ENCODE peak calls at places on chromosomes 1 and 21, in four cellular contexts. T is WTC11, M is H1, Q is K562. V is an unnamed sample.

GRCh38 chr1:94974224-94974623 is 47.3 kb upstream of the CNN3 start:
- DNase-seq in Q (no peak), T (no peak), M (no peak), V (no peak)

GRCh38 chr1:109113787-109114568 is at the start of gene ELAPOR1:
- DNase-seq in Q (no peak), M (peak), T (peak), V (peak)

GRCh38 chr1:117128323-117129079 is 7.0 kb upstream of the TRIM45 start:
- DNase-seq in Q (no peak), T (no peak), M (no peak), V (peak)

GRCh38 chr1:28456078-28456477 is 49.8 kb upstream of the RCC1 start:
- DNase-seq in M (no peak), Q (no peak), T (no peak), V (no peak)

GRCh38 chr1:31335007-31335406 is 37.9 kb downstream of the FABP3 start:
- DNase-seq in M (no peak), Q (no peak), T (no peak), V (peak)

GRCh38 chr1:29105822-29106221 is 17.9 kb downstream of the TMEM200B start:
- DNase-seq in Q (no peak), T (no peak), M (no peak), V (no peak)

GRCh38 chr1:32125313-32125712 is 17.5 kb downstream of the KPNA6 start:
- DNase-seq in Q (no peak), T (no peak), M (no peak), V (peak)

GRCh38 chr1:178634445-178634844 is 90.6 kb upstream of the RALGPS2 start:
- DNase-seq in M (no peak), Q (no peak), T (no peak), V (no peak)

GRCh38 chr21:26849428-26850115 is 4.4 kb upstream of the ADAMTS1 start:
- DNase-seq in M (no peak), Q (peak), T (no peak), V (peak)

GRCh38 chr1:208924011-208924410 is 659.5 kb upstream of the CAMK1G start:
- DNase-seq in T (no peak), Q (no peak), M (no peak), V (no peak)

GRCh38 chr1:163570061-163570460 is 248.3 kb downstream of the NUF2 start:
- DNase-seq in Q (no peak), M (no peak), T (no peak), V (no peak)

GRCh38 chr1:206419250-206419649 is 51.0 kb upstream of the IKBKE start:
- DNase-seq in Q (peak), T (no peak), M (no peak), V (no peak)

GRCh38 chr1:54340876-54341275 is 65.3 kb downstream of the SSBP3 start:
- DNase-seq in M (no peak), T (no peak), Q (no peak), V (no peak)

GRCh38 chr1:206447079-206447780 is 23.0 kb upstream of the IKBKE start:
- DNase-seq in Q (no peak), M (no peak), T (no peak), V (peak)

GRCh38 chr1:39753132-39754025 is 14.7 kb downstream of the PPIE start:
- DNase-seq in M (no peak), Q (no peak), T (no peak), V (no peak)

GRCh38 chr1:218401896-218402770 is 57.0 kb downstream of the TGFB2 start:
- DNase-seq in Q (no peak), M (no peak), T (no peak), V (no peak)

GRCh38 chr1:51644533-51645197 is 27.8 kb downstream of the OSBPL9 start:
- DNase-seq in M (no peak), Q (no peak), T (no peak), V (no peak)

GRCh38 chr1:205271745-205272144 is 44.0 kb downstream of the TMCC2 start:
- DNase-seq in M (no peak), Q (no peak), T (no peak), V (no peak)

GRCh38 chr1:1244192-1244811 is 2.2 kb downstream of the C1QTNF12 start:
- DNase-seq in Q (no peak), M (no peak), T (no peak), V (no peak)

GRCh38 chr1:201880928-201881571 is 7.6 kb upstream of the SHISA4 start:
- DNase-seq in M (no peak), Q (no peak), T (no peak), V (no peak)

GRCh38 chr1:59569198-59569597 is 245.6 kb upstream of the HOOK1 start:
- DNase-seq in Q (no peak), T (no peak), M (no peak), V (no peak)

GRCh38 chr1:240492832-240493440 is 119.0 kb downstream of the GREM2 start:
- DNase-seq in Q (peak), T (peak), M (peak), V (peak)

GRCh38 chr1:46545784-46546183 is 5.7 kb downstream of the KNCN start:
- DNase-seq in Q (no peak), T (no peak), M (no peak), V (no peak)

GRCh38 chr21:44337428-44337827 is 1.8 kb downstream of the CFAP410 start:
- DNase-seq in Q (no peak), T (no peak), M (no peak), V (no peak)

GRCh38 chr1:10686404-10687040 is 109.9 kb downstream of the CASZ1 start:
- DNase-seq in M (no peak), T (no peak), Q (no peak), V (no peak)

GRCh38 chr1:178091986-178092745 is 1.7 kb upstream of the RASAL2 start:
- DNase-seq in Q (no peak), T (no peak), M (no peak), V (no peak)

GRCh38 chr1:64328195-64328594 is 124.8 kb downstream of the UBE2U start:
- DNase-seq in M (no peak), Q (no peak), T (no peak), V (no peak)

GRCh38 chr1:4225091-4225490 is 325.0 kb upstream of the C1orf174 start:
- DNase-seq in M (no peak), T (no peak), Q (no peak), V (no peak)

GRCh38 chr1:75725256-75725655 is 747 bp downstream of the ACADM start:
- DNase-seq in Q (no peak), T (no peak), M (no peak), V (no peak)

GRCh38 chr1:118209648-118210047 is 24.6 kb upstream of the SPAG17 start:
- DNase-seq in M (no peak), T (no peak), Q (no peak), V (no peak)

GRCh38 chr1:28506907-28507246 is 1.0 kb downstream of the RCC1 start:
- DNase-seq in M (no peak), Q (no peak), T (no peak), V (no peak)

GRCh38 chr1:4270651-4271337 is 370.7 kb upstream of the C1orf174 start:
- DNase-seq in T (no peak), M (no peak), Q (no peak), V (no peak)

GRCh38 chr1:33500547-33500946 is 28.1 kb downstream of the ZSCAN20 start:
- DNase-seq in M (no peak), Q (no peak), T (no peak), V (no peak)

GRCh38 chr1:33497410-33497809 is 25.0 kb downstream of the ZSCAN20 start:
- DNase-seq in T (no peak), M (no peak), Q (no peak), V (no peak)

GRCh38 chr1:33501309-33501708 is 28.9 kb downstream of the ZSCAN20 start:
- DNase-seq in M (no peak), Q (no peak), T (no peak), V (no peak)

GRCh38 chr1:33502726-33503125 is 30.3 kb downstream of the ZSCAN20 start:
- DNase-seq in M (no peak), T (no peak), Q (no peak), V (no peak)

DNA sequence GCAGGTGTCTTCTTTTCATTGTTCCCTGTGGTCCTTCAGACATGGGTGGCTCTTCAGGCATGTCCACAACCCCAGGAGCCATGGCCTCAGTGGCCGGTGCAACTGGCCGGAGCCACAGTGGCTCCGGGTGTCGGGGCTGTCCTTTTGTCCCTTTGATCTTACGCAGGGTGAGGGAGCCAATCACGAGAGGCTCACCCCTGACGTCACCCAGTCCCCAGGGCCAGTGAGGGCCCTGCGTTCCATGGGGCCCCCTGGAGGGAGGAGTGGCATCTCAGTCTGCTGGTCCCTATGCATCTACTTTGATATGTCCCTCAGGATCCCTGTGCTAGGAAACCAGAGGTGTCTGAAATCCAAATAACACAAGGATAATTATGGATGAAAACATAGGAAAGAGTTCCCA is 29.3 kb downstream of the ZSCAN20 start:
- DNase-seq in T (no peak), M (no peak), Q (peak), V (no peak)
- TF ChIP-seq TEAD4 in T (no peak), M (no peak), Q (no peak), V (no peak)

DNA sequence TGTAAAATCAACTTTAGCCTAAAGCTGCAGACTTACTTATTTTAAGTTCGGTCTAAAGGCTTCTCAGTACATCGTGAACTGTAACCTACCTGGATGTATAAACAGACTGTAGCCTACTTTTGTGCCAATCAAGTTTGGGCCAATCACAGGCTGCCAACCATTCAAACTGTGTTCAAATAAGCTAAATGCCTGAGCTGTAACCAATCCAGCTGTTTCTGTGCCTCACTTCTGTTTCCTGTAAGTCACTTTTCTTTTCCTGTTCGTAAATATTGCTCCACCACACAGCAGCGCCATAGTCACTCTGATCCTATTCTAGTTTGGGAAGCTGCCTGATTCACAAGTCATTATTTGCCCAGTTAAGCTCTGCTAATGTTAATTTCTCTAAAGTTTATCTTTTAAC is 37.5 kb upstream of the SLAMF9 start:
- DNase-seq in M (peak), Q (no peak), T (no peak), V (no peak)
- TF ChIP-seq TEAD4 in M (no peak), Q (no peak), T (no peak), V (no peak)

DNA sequence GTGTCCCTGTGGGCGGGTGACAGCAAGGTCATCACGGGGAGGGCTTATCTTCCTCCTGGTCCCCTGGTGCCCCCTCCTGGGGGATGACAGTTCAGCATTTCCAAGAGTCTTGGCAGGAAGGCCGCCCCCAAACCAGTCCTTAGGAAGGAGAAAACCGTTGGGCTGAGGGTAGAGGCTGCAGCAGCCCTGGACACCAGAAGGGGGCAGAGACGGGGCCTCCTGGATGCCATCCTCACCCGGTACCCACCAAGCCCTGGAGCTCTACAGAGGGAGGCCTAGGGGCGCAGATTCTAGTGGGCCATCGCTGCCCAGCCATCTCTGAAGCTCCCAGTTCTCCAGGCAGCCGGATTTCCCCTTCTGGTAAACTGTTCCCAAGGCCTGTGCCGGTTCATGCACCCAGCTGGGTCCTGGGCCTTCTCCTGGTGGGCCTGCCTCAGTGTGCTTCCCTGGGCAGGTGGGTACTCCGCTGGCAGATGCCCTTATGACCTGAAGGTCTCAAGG is 14.8 kb upstream of the ZNF669 start:
- DNase-seq in T (peak), M (peak), Q (peak), V (peak)
- TF ChIP-seq TEAD4 in T (no peak), M (no peak), Q (no peak), V (no peak)

DNA sequence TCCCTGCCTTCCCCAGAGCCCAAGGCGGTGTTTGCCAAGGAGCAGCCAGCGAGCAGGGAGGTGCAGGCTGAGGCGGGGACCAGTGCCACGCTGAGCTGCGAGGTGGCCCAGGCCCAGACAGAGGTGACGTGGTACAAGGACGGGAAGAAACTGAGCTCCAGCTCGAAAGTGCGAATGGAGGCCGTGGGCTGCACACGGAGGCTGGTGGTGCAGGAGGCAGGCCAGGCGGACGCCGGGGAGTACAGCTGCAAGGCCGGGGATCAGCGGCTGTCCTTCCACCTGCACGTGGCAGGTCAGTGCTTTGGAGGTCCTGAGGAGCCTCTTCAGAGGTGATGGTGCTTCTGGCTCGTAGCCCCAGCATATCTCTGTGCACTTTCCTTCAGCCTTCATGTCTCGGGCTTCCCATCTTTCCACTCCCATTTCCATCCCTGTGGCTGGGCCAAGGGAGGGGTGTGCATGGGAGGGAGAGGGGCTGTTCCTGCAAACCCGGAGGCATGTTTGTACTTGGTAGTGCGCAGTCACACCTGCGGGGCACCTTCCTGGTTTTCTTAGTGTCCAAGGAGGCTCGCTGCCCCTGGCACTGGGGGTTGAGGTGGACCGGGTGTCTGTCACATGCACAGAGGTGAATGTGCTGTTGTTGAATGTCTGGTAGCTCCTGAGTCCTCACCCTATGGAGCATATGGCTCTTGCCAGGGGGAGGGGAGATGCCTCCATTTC is 56.4 kb downstream of the OBSCN start:
- DNase-seq in M (peak), Q (no peak), T (no peak), V (no peak)
- TF ChIP-seq TEAD4 in M (no peak), Q (no peak), T (no peak), V (no peak)

GRCh38 chr1:180187626-180188025 is 33.0 kb downstream of the QSOX1 start:
- DNase-seq in M (no peak), Q (no peak), T (no peak), V (no peak)

GRCh38 chr1:180186831-180187230 is 32.2 kb downstream of the QSOX1 start:
- DNase-seq in M (no peak), Q (no peak), T (no peak), V (no peak)

GRCh38 chr1:180190091-180190490 is 35.4 kb downstream of the QSOX1 start:
- DNase-seq in T (no peak), Q (no peak), M (no peak), V (no peak)

GRCh38 chr1:180188679-180189175 is 34.1 kb downstream of the QSOX1 start:
- DNase-seq in T (no peak), Q (no peak), M (no peak), V (no peak)

GRCh38 chr1:180188103-180188506 is 33.4 kb downstream of the QSOX1 start:
- DNase-seq in M (peak), Q (peak), T (peak), V (peak)
- TF ChIP-seq TEAD4 in M (no peak), Q (no peak), T (no peak), V (no peak)

GRCh38 chr1:181258971-181259745 is 170.7 kb downstream of the IER5 start:
- DNase-seq in Q (no peak), T (no peak), M (no peak), V (no peak)
- TF ChIP-seq TEAD4 in Q (no peak), T (no peak), M (no peak), V (no peak)

GRCh38 chr1:153845158-153845557 is 70.0 kb downstream of the SLC27A3 start:
- DNase-seq in T (no peak), Q (no peak), M (no peak), V (no peak)

GRCh38 chr1:153842006-153842471 is 66.8 kb downstream of the SLC27A3 start:
- DNase-seq in M (no peak), Q (no peak), T (no peak), V (no peak)

DNA sequence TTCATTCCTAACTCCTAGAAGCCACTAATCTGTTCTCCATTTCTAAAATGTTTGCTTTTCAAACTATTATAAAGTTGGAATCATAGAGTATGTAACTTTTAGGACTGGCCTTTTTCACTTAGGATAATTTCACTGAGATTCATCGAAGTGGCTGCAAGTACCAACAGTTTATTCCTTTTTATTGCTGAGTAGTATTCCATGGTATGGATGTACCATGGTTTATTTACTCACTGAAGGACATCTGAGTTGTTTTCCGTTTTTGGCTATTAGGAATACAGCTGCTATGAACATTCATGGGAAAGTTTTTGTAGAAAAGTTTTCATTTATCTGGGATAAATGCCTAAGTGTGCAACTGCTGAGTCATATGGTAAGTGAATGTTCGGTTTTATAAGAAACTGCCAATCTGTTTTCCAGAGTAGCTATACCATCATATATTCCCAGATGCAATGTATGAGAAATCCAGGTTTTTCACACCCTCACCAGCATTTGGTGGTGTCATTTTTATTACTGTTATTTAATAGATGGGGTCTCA is 66.3 kb downstream of the SLC27A3 start:
- DNase-seq in Q (no peak), M (no peak), T (no peak), V (no peak)
- TF ChIP-seq TEAD4 in Q (no peak), M (no peak), T (no peak), V (no peak)

V was measured in SK-N-SH.